ENCODE peak calls at places on chromosomes 5 and 9, in five cellular contexts. U is H1, R is endothelial cell, F is mammary epithelial cell, G is cardiac fibroblast. O is an unnamed sample.

GRCh38 chr9:1871486-1872181 is 143.5 kb upstream of the SMARCA2 start:
- DNase-seq in R (no peak), F (no peak), U (peak), G (no peak), O (no peak)

GRCh38 chr9:133737071-133737773 is 930 bp downstream of the SARDH start:
- DNase-seq in G (no peak), F (no peak), R (no peak), U (no peak), O (no peak)

GRCh38 chr5:139747583-139748504 is 47.8 kb upstream of the PSD2 start:
- DNase-seq in U (no peak), R (no peak), F (no peak), G (peak), O (peak)

GRCh38 chr9:123356851-123357747 is 1.1 kb downstream of the CRB2 start:
- DNase-seq in U (no peak), R (no peak), F (no peak), G (no peak), O (no peak)

GRCh38 chr5:126031989-126032716 is 391.1 kb upstream of the GRAMD2B start:
- DNase-seq in R (no peak), F (peak), U (no peak), G (peak), O (peak)

GRCh38 chr5:178145965-178146820 is 7.5 kb downstream of the NHP2 start:
- DNase-seq in U (peak), R (peak), F (peak), G (peak), O (peak)

GRCh38 chr5:89342106-89342876 is 459.3 kb upstream of the MEF2C start:
- DNase-seq in F (peak), G (peak), R (no peak), U (no peak), O (no peak)

GRCh38 chr5:78803386-78803785 is 154.8 kb upstream of the LHFPL2 start:
- DNase-seq in G (peak), R (no peak), F (no peak), U (no peak), O (no peak)

GRCh38 chr9:132404228-132404881 is 2.3 kb downstream of the TTF1 start:
- DNase-seq in G (peak), U (no peak), F (no peak), R (no peak), O (no peak)

DNA sequence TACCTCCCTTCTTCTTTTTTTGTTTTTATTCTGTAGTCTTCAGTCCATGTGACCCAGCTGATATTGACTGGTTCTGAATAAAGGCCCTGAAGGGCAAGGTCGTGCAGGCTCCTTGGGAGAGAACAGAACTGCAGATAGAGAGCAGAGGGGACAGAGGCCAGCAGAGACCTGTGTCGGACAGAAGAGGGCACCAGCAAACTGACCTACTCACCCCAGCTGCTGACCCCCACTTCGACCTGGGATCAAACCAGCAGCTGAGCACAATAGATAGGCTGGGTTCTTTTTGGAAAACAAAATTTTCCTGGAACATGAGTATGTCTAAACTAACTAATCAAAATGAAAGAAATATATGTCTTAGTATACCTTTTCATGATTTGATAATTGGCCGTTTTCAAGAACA is 695.1 kb downstream of the NR2F1-AS1 start:
- DNase-seq in U (peak), R (peak), F (no peak), G (no peak), O (no peak)
- TF ChIP-seq CTCF in U (peak), R (no peak), F (peak), G (peak), O (peak)

DNA sequence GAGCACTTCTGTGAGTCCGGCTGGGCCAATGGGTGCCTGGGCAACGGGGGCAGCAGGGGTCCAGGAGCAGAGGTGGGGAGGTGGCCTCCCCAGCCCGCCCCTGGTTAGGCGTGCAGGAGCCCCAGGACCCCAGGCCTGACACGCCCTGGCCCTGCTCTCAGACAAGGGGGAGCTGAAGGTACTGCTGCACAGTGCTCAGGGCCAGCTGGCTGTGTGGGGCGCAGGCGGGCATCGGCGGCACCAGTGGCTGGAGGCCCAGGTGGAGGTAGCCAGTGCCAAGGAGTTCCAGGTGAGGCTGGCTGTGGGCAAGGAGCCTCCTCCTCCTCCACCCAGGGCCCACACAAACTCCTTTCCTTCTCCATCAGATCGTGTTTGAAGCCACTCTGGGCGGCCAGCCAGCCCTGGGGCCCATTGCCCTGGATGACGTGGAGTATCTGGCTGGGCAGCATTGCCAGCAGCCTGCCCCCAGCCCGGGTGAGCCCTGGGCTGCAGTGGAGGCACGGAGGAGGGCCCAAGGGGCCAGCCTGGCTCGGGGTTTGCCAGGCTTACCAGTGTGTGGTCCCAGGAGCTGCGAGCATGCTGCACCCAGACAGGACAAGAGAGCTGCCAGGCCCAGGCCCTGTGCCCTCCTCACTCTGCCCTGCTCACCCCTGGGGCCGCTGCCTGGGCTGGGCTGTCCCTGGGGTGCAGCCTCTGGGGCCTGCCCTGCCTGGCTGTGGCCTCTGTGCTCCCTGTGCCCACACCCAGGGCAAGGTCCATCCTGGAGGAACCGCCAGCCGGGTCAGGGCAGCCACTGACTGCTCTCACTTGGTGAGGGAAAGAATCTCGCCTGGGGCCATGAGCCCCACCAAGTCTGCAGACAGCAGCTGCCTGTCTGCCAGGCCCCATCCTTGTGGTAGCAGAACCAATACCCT is 7.0 kb downstream of the MAMDC4 start:
- DNase-seq in U (no peak), R (no peak), F (peak), G (peak), O (peak)
- TF ChIP-seq CTCF in U (no peak), R (no peak), F (no peak), G (no peak), O (no peak)

DNA sequence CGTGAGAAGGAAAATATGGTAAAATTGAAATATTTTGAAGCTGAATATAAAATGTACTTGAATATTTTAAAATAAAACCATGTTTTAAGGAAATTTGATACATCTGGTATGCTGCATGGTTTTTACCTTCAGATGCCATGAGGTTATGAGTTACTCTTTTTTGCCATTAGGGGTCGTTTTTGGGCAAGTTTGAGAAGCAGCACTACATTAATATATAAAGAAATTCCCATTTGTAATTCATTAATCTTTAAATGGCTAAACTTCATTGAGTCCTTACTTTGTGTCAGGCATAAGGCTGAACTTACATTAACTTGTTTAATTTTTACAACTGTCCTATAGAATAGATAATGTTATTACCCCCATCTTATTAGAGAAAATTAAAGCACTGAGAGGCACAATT is 152.3 kb downstream of the KDM4C start:
- DNase-seq in G (peak), F (no peak), R (no peak), U (no peak), O (no peak)
- TF ChIP-seq CTCF in G (peak), F (peak), R (peak), U (peak), O (no peak)

DNA sequence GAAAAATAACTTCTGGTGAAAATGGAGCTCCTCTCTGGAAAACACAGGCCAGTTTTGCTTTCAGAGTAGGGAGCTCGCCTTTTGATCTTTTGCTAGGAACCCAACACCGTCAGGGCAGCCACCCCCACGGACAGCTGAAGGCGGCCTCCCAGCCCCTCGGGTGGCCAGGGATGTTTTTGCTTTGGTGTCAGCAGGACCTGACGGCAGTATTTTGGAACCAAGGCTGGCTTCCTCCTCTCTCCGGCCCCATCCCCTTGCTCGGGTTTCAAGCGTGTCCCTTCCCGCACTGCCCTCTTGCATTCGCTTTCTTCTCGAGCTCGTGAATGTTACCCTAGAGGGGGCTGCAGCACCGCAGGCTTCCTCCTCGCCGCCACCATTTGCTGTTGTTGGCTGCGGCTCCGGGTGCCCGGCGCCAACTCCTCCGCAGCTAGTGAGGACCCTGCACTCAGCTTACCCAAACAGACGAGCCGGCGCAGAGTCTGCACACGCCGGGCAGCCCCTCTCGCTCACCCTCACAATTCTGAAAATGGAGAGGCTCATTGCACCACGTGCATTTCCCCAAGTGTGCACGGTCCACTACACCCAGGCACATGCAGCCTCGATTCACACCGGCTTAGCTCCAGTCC is 35.5 kb upstream of the ADAMTSL1 start:
- DNase-seq in R (peak), F (no peak), U (peak), G (peak), O (no peak)
- TF ChIP-seq CTCF in R (no peak), F (no peak), U (peak), G (peak), O (no peak)

DNA sequence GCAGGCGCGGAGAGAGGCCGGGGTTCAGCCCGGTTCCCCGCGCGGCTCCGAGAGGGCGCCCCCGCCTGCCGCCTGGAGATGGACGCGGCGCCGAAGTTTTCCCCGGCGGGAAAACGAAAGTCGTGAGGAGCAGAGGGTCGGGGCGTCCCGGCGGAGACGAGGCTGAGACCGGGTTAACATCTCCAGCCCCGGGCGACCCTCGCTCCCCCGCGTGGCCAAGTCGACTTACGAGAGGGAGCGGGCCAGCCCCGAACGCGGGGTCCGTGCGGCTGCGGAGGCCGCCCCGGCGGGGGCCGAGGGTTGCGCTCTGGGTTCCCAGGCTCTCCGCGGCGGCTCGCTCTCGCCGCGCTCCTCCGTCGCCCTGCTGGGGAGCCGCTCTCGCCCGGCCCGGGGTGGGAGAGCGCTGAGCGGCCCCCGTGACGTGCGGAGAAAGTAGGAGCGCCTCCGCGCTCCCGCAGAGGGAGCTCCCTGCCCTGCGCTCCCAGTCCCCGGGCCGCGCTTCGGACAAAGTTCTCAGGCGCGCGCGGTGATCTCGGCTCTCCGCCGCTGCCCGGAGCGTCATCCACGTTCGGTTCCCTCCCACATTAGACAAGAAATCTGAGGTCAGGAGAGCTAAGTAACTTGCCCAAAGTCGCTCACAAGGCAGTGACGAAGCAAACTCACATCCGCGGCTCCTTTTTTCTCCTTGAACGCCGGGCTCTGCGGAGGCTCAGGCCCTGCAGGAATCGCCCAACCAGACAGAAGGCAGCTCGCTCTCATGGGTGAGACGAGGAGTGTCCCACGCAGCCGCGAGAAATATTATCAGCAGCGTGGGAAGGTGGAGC is 1.1 kb upstream of the GCNT4 start:
- DNase-seq in G (peak), U (no peak), R (peak), F (peak), O (peak)
- TF ChIP-seq CTCF in G (peak), U (no peak), R (peak), F (no peak), O (no peak)

GRCh38 chr5:173530547-173530946 is 85.9 kb downstream of the BOD1 start:
- DNase-seq in F (peak), G (no peak), U (peak), R (no peak), O (peak)
- TF ChIP-seq CTCF in F (no peak), G (peak), U (peak), R (no peak), O (no peak)

GRCh38 chr5:40823459-40823858 is 11.6 kb downstream of the RPL37 start:
- DNase-seq in U (no peak), F (peak), R (no peak), G (no peak), O (no peak)
- TF ChIP-seq CTCF in U (no peak), F (no peak), R (no peak), G (no peak), O (no peak)

GRCh38 chr5:72141440-72142271 is 34.4 kb downstream of the MAP1B start:
- DNase-seq in G (peak), F (peak), R (no peak), U (no peak), O (no peak)
- TF ChIP-seq CTCF in G (no peak), F (no peak), R (no peak), U (no peak), O (no peak)

O was measured in Calu3.